ENCODE peak calls at places on chromosomes 11 and 22, in ten cellular contexts. X is GM23248, V is fibroblast of mammary gland, M is AG04449, E is cardiac muscle cell, D is A549, N is coronary artery, W is OCI-LY7, H is GM12865, R is lower leg skin. G is an unnamed sample.

GRCh38 chr11:83070878-83071640 is 638 bp downstream of the RAB30 start:
- DNase-seq in X (peak), V (peak), M (no peak), E (peak), D (no peak), N (peak), W (no peak), H (no peak), R (peak), G (peak)

GRCh38 chr11:15947681-15948648 is 408.4 kb downstream of the SOX6 start:
- DNase-seq in X (no peak), V (no peak), M (no peak), E (no peak), D (no peak), N (peak), W (no peak), H (no peak), R (no peak), G (no peak)

GRCh38 chr11:128862913-128863660 is 4.0 kb downstream of the KCNJ1 start:
- DNase-seq in X (peak), V (peak), M (peak), E (no peak), D (no peak), N (no peak), W (no peak), H (no peak), R (no peak), G (no peak)

GRCh38 chr22:40042312-40042711 is 47.6 kb downstream of the FAM83F start:
- DNase-seq in X (no peak), V (no peak), M (no peak), E (no peak), D (no peak), N (no peak), W (no peak), H (no peak), R (no peak), G (no peak)

GRCh38 chr11:3859373-3859881 is 4.0 kb downstream of the STIM1 start:
- DNase-seq in X (no peak), V (no peak), M (no peak), E (peak), D (no peak), N (no peak), W (peak), H (peak), R (no peak), G (no peak)

GRCh38 chr11:4181780-4182721 is 87.5 kb downstream of the RRM1 start:
- DNase-seq in X (peak), V (peak), M (no peak), E (peak), D (peak), N (peak), W (peak), H (peak), R (no peak), G (peak)

GRCh38 chr11:36233226-36233625 is 56.0 kb downstream of the COMMD9 start:
- DNase-seq in X (no peak), V (peak), M (no peak), E (no peak), D (no peak), N (no peak), W (no peak), H (no peak), R (no peak), G (no peak)

GRCh38 chr11:1060885-1061616 is 13.6 kb upstream of the MUC2 start:
- DNase-seq in X (peak), V (peak), M (no peak), E (no peak), D (peak), N (no peak), W (no peak), H (no peak), R (no peak), G (peak)

GRCh38 chr22:26339755-26340154 is 89.3 kb upstream of the ASPHD2 start:
- DNase-seq in X (no peak), V (no peak), M (no peak), E (no peak), D (no peak), N (no peak), W (no peak), H (no peak), R (no peak), G (no peak)

GRCh38 chr11:126544311-126545056 is 189.0 kb downstream of the ST3GAL4 start:
- DNase-seq in X (peak), V (peak), M (no peak), E (peak), D (no peak), N (no peak), W (no peak), H (no peak), R (no peak), G (no peak)

GRCh38 chr22:35648066-35649025 is at the start of gene APOL6:
- DNase-seq in X (peak), V (peak), M (no peak), E (no peak), D (peak), N (no peak), W (peak), H (peak), R (peak), G (no peak)

GRCh38 chr22:49951986-49952896 is 8.3 kb upstream of the PIM3 start:
- DNase-seq in X (peak), V (no peak), M (peak), E (no peak), D (peak), N (no peak), W (no peak), H (no peak), R (no peak), G (no peak)

GRCh38 chr11:8357505-8357888 is 93.8 kb upstream of the LMO1 start:
- DNase-seq in X (no peak), V (no peak), M (no peak), E (no peak), D (no peak), N (no peak), W (no peak), H (no peak), R (no peak), G (peak)

GRCh38 chr11:61972796-61973602 is 5.6 kb upstream of the FTH1 start:
- DNase-seq in X (peak), V (peak), M (peak), E (no peak), D (peak), N (no peak), W (no peak), H (peak), R (no peak), G (no peak)

GRCh38 chr22:22789922-22790845 is 97.4 kb upstream of the IGLL5 start:
- DNase-seq in X (no peak), V (no peak), M (no peak), E (no peak), D (no peak), N (no peak), W (no peak), H (no peak), R (no peak), G (no peak)

GRCh38 chr11:111469200-111469599 is 43.0 kb downstream of the BTG4 start:
- DNase-seq in X (peak), V (peak), M (peak), E (no peak), D (no peak), N (peak), W (no peak), H (peak), R (no peak), G (no peak)

GRCh38 chr11:69350596-69350995 is 56.6 kb downstream of the MYEOV start:
- DNase-seq in X (no peak), V (no peak), M (no peak), E (no peak), D (no peak), N (no peak), W (no peak), H (no peak), R (no peak), G (no peak)

GRCh38 chr11:102269927-102270326 is 47.4 kb upstream of the BIRC3 start:
- DNase-seq in X (peak), V (peak), M (no peak), E (no peak), D (no peak), N (no peak), W (no peak), H (no peak), R (no peak), G (no peak)

GRCh38 chr11:117697319-117697718 is 99.7 kb downstream of the DSCAML1 start:
- DNase-seq in X (no peak), V (no peak), M (no peak), E (no peak), D (no peak), N (no peak), W (no peak), H (no peak), R (no peak), G (no peak)

GRCh38 chr11:126523441-126523840 is 168.0 kb downstream of the ST3GAL4 start:
- DNase-seq in X (no peak), V (no peak), M (no peak), E (no peak), D (no peak), N (no peak), W (no peak), H (no peak), R (no peak), G (no peak)

GRCh38 chr11:59574467-59574866 is 41.1 kb downstream of the OSBP start:
- DNase-seq in X (peak), V (peak), M (no peak), E (no peak), D (no peak), N (no peak), W (no peak), H (no peak), R (no peak), G (no peak)

GRCh38 chr22:27686534-27686933 is 115.0 kb downstream of the MN1 start:
- DNase-seq in X (peak), V (peak), M (no peak), E (peak), D (peak), N (peak), W (no peak), H (no peak), R (peak), G (peak)

GRCh38 chr11:62666259-62666926 is 1.3 kb downstream of the CSKMT start:
- DNase-seq in X (peak), V (no peak), M (no peak), E (no peak), D (no peak), N (no peak), W (peak), H (peak), R (no peak), G (peak)

GRCh38 chr11:12863605-12864121 is 145.5 kb upstream of the RASSF10 start:
- DNase-seq in X (no peak), V (no peak), M (no peak), E (no peak), D (no peak), N (no peak), W (no peak), H (no peak), R (no peak), G (no peak)

GRCh38 chr11:20031155-20032001 is 128.9 kb downstream of the DBX1 start:
- DNase-seq in X (peak), V (peak), M (peak), E (no peak), D (no peak), N (no peak), W (no peak), H (no peak), R (no peak), G (no peak)

GRCh38 chr11:86145439-86146156 is 76.7 kb upstream of the PICALM start:
- DNase-seq in X (no peak), V (no peak), M (no peak), E (no peak), D (no peak), N (no peak), W (no peak), H (no peak), R (no peak), G (no peak)

GRCh38 chr11:121589946-121590537 is 137.3 kb upstream of the SORL1-AS1 start:
- DNase-seq in X (no peak), V (no peak), M (no peak), E (no peak), D (no peak), N (no peak), W (peak), H (peak), R (no peak), G (no peak)

GRCh38 chr11:72958790-72959189 is 144.6 kb downstream of the ATG16L2 start:
- DNase-seq in X (no peak), V (no peak), M (no peak), E (no peak), D (no peak), N (no peak), W (no peak), H (no peak), R (no peak), G (no peak)

GRCh38 chr22:49619301-49619700 is 208.4 kb downstream of the BRD1 start:
- DNase-seq in X (no peak), V (no peak), M (no peak), E (no peak), D (no peak), N (no peak), W (no peak), H (no peak), R (no peak), G (no peak)

GRCh38 chr22:41782316-41782715 is 18.2 kb upstream of the CCDC134 start:
- DNase-seq in X (no peak), V (no peak), M (no peak), E (no peak), D (no peak), N (no peak), W (no peak), H (no peak), R (no peak), G (no peak)

GRCh38 chr11:70948855-70949551 is 303.4 kb downstream of the SHANK2 start:
- DNase-seq in X (no peak), V (no peak), M (no peak), E (no peak), D (no peak), N (no peak), W (no peak), H (no peak), R (no peak), G (peak)

GRCh38 chr11:100841711-100842407 is 154.8 kb downstream of the ARHGAP42 start:
- DNase-seq in X (no peak), V (no peak), M (no peak), E (no peak), D (peak), N (no peak), W (no peak), H (no peak), R (no peak), G (no peak)

GRCh38 chr22:36865346-36865745 is 4.5 kb downstream of the NCF4 start:
- DNase-seq in X (peak), V (no peak), M (no peak), E (peak), D (no peak), N (no peak), W (no peak), H (no peak), R (no peak), G (no peak)
- H3K4me3 ChIP-seq in X (no peak), V (no peak), M (no peak), E (no peak), D (no peak), N (no peak), W (no peak), H (no peak), R (no peak), G (no peak)

GRCh38 chr11:133065847-133066485 is 466.3 kb downstream of the OPCML start:
- DNase-seq in X (peak), V (no peak), M (peak), E (no peak), D (no peak), N (no peak), W (no peak), H (no peak), R (no peak), G (no peak)
- H3K4me3 ChIP-seq in X (no peak), V (no peak), M (no peak), E (no peak), D (no peak), N (no peak), W (no peak), H (no peak), R (no peak), G (no peak)

GRCh38 chr22:19691007-19691720 is 23.1 kb upstream of the SEPTIN5 start:
- DNase-seq in X (no peak), V (no peak), M (no peak), E (no peak), D (no peak), N (no peak), W (no peak), H (no peak), R (no peak), G (no peak)

GRCh38 chr22:19693581-19693980 is 20.7 kb upstream of the SEPTIN5 start:
- DNase-seq in X (no peak), V (no peak), M (no peak), E (no peak), D (no peak), N (no peak), W (no peak), H (no peak), R (no peak), G (no peak)

GRCh38 chr22:19693981-19694670 is 20.2 kb upstream of the SEPTIN5 start:
- DNase-seq in X (no peak), V (no peak), M (no peak), E (no peak), D (no peak), N (no peak), W (no peak), H (no peak), R (no peak), G (no peak)

GRCh38 chr22:19689408-19689807 is 24.9 kb upstream of the SEPTIN5 start:
- DNase-seq in X (no peak), V (no peak), M (no peak), E (no peak), D (no peak), N (no peak), W (no peak), H (no peak), R (no peak), G (no peak)

DNA sequence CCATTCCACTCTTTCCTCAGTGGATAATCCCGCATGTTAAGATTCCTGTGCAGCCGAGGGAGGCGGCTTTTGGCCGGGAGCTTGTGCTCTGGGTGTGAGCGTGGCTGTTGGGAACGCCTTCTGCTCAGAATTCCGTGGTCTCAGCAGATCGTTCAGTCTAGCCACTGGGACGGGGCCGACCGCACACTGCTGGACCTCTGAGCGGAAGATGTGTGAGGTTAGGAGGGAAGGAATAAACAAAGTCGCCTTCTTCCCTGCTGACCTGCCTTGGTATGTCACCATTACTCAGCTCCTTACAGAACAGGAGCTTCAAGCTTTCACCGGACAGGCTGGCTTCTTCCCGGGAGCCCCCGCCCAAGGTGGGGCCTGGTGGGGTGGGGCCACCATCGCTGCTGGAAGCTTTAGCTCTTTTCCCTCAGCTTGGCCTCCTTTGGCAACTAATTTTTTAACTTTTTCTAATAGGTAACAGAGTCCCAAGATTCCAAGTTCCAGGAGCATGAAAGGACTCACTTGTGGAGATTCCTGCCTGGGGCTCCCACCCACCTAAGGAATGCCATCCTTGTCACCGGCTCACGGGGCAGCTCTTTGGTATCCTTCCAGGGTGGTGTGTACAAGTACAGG is 22.5 kb upstream of the SEPTIN5 start:
- DNase-seq in X (peak), V (peak), M (no peak), E (peak), D (peak), N (no peak), W (no peak), H (no peak), R (no peak), G (no peak)
- H3K4me3 ChIP-seq in X (peak), V (peak), M (no peak), E (no peak), D (peak), N (peak), W (no peak), H (no peak), R (no peak), G (peak)

GRCh38 chr11:65506770-65507485 is 8.1 kb downstream of the MALAT1 start:
- DNase-seq in X (peak), V (peak), M (peak), E (peak), D (no peak), N (peak), W (peak), H (peak), R (no peak), G (peak)
- H3K4me3 ChIP-seq in X (peak), V (peak), M (peak), E (no peak), D (peak), N (peak), W (peak), H (no peak), R (no peak), G (peak)

G was measured in kidney.